ENCODE peak calls at places on chromosome 19, in seven cellular contexts. Y, O, D, V, C, N and S are unnamed samples.

GRCh38 chr19:35167251-35168119 is 12.9 kb downstream of the FXYD5 start:
- DNase-seq in Y (no peak), O (no peak), D (no peak), V (no peak), C (no peak), N (no peak), S (no peak)

GRCh38 chr19:53868091-53868891 is 608 bp downstream of the MYADM start:
- DNase-seq in Y (peak), O (peak), D (peak), V (peak), C (no peak), N (no peak), S (peak)

GRCh38 chr19:45863840-45864628 is at the start of gene FOXA3:
- DNase-seq in Y (no peak), O (peak), D (peak), V (peak), C (no peak), N (no peak), S (peak)

GRCh38 chr19:11710313-11710712 is 28.4 kb downstream of the ZNF823 start:
- DNase-seq in Y (no peak), O (no peak), D (no peak), V (no peak), C (no peak), N (no peak), S (no peak)

GRCh38 chr19:15213715-15214381 is 13.1 kb upstream of the NOTCH3 start:
- DNase-seq in Y (no peak), O (no peak), D (no peak), V (no peak), C (no peak), N (no peak), S (peak)

GRCh38 chr19:34327851-34328250 is 37.1 kb upstream of the GPI start:
- DNase-seq in Y (no peak), O (no peak), D (no peak), V (no peak), C (no peak), N (no peak), S (peak)

GRCh38 chr19:46521241-46521640 is 25.6 kb upstream of the PNMA8B start:
- DNase-seq in Y (no peak), O (no peak), D (no peak), V (no peak), C (no peak), N (no peak), S (no peak)

GRCh38 chr19:13623686-13624405 is 117.6 kb upstream of the CACNA1A start:
- DNase-seq in Y (no peak), O (no peak), D (no peak), V (no peak), C (no peak), N (no peak), S (no peak)

GRCh38 chr19:46821512-46822359 is 28.9 kb downstream of the AP2S1 start:
- DNase-seq in Y (no peak), O (no peak), D (peak), V (no peak), C (no peak), N (peak), S (no peak)

GRCh38 chr19:21568816-21569496 is 63.6 kb downstream of the ZNF429 start:
- DNase-seq in Y (no peak), O (no peak), D (peak), V (no peak), C (no peak), N (peak), S (peak)

GRCh38 chr19:51546107-51546649 is 14.7 kb upstream of the SIGLEC6 start:
- DNase-seq in Y (no peak), O (no peak), D (no peak), V (no peak), C (no peak), N (no peak), S (no peak)

GRCh38 chr19:13884726-13885591 is 8.0 kb downstream of the NANOS3 start:
- DNase-seq in Y (no peak), O (no peak), D (peak), V (peak), C (no peak), N (no peak), S (no peak)

GRCh38 chr19:13935765-13936486 is 2.3 kb downstream of the PODNL1 start:
- DNase-seq in Y (no peak), O (no peak), D (no peak), V (peak), C (no peak), N (no peak), S (no peak)

GRCh38 chr19:45498411-45499195 is at the start of gene PPM1N:
- DNase-seq in Y (no peak), O (peak), D (peak), V (no peak), C (no peak), N (peak), S (no peak)

GRCh38 chr19:14575428-14575980 is 3.6 kb upstream of the NDUFB7 start:
- DNase-seq in Y (no peak), O (no peak), D (no peak), V (no peak), C (no peak), N (no peak), S (no peak)

GRCh38 chr19:58003153-58003828 is 671 bp upstream of the ZNF606 start:
- DNase-seq in Y (no peak), O (no peak), D (no peak), V (no peak), C (no peak), N (no peak), S (peak)

GRCh38 chr19:38032151-38032550 is 125.1 kb downstream of the SIPA1L3 start:
- DNase-seq in Y (no peak), O (no peak), D (no peak), V (no peak), C (no peak), N (no peak), S (no peak)

GRCh38 chr19:11377237-11377636 is 2.8 kb downstream of the SWSAP1 start:
- DNase-seq in Y (peak), O (peak), D (no peak), V (no peak), C (no peak), N (peak), S (peak)

GRCh38 chr19:7783991-7784421 is 21.0 kb downstream of the CLEC4M start:
- DNase-seq in Y (peak), O (peak), D (no peak), V (no peak), C (no peak), N (no peak), S (peak)

GRCh38 chr19:55112781-55113569 is 4.5 kb downstream of the PPP1R12C start:
- DNase-seq in Y (no peak), O (no peak), D (no peak), V (peak), C (no peak), N (no peak), S (no peak)

GRCh38 chr19:55809381-55810058 is 22.3 kb downstream of the NLRP11 start:
- DNase-seq in Y (peak), O (peak), D (peak), V (peak), C (peak), N (peak), S (peak)

GRCh38 chr19:17365361-17365760 is 11.8 kb downstream of the PLVAP start:
- DNase-seq in Y (no peak), O (no peak), D (no peak), V (no peak), C (no peak), N (no peak), S (no peak)
- H3K9ac ChIP-seq in Y (no peak), O (no peak), D (no peak), V (no peak), C (no peak), N (no peak), S (no peak)

GRCh38 chr19:48810151-48810550 is 678 bp downstream of the BCAT2 start:
- DNase-seq in Y (no peak), O (no peak), D (no peak), V (no peak), C (no peak), N (peak), S (no peak)
- H3K9ac ChIP-seq in Y (peak), O (peak), D (peak), V (peak), C (peak), N (peak), S (no peak)

GRCh38 chr19:711224-711623 is 2.5 kb downstream of the PALM start:
- DNase-seq in Y (no peak), O (no peak), D (no peak), V (no peak), C (no peak), N (no peak), S (no peak)
- H3K9ac ChIP-seq in Y (no peak), O (no peak), D (no peak), V (no peak), C (no peak), N (no peak), S (no peak)

GRCh38 chr19:29943615-29944014 is 1.6 kb downstream of the URI1 start:
- DNase-seq in Y (no peak), O (no peak), D (no peak), V (no peak), C (no peak), N (no peak), S (no peak)
- H3K9ac ChIP-seq in Y (peak), O (peak), D (no peak), V (peak), C (peak), N (peak), S (no peak)

GRCh38 chr19:28436320-28436719 is 776.6 kb downstream of the UQCRFS1 start:
- DNase-seq in Y (no peak), O (no peak), D (peak), V (no peak), C (no peak), N (no peak), S (no peak)
- H3K9ac ChIP-seq in Y (no peak), O (no peak), D (no peak), V (no peak), C (no peak), N (peak), S (no peak)

GRCh38 chr19:5695649-5696195 is 5.6 kb downstream of the RPL36 start:
- DNase-seq in Y (no peak), O (no peak), D (no peak), V (no peak), C (no peak), N (no peak), S (no peak)

GRCh38 chr19:5697890-5698634 is 8.0 kb downstream of the RPL36 start:
- DNase-seq in Y (no peak), O (no peak), D (no peak), V (peak), C (no peak), N (no peak), S (no peak)

GRCh38 chr19:5696196-5697021 is 6.3 kb downstream of the RPL36 start:
- DNase-seq in Y (no peak), O (no peak), D (no peak), V (peak), C (no peak), N (no peak), S (no peak)

GRCh38 chr19:5698635-5699422 is 8.7 kb downstream of the RPL36 start:
- DNase-seq in Y (no peak), O (no peak), D (no peak), V (peak), C (no peak), N (no peak), S (no peak)

GRCh38 chr19:5697022-5697889 is 7.2 kb downstream of the RPL36 start:
- DNase-seq in Y (no peak), O (no peak), D (no peak), V (peak), C (no peak), N (no peak), S (no peak)
- H3K9ac ChIP-seq in Y (no peak), O (no peak), D (no peak), V (no peak), C (no peak), N (no peak), S (no peak)

GRCh38 chr19:2543463-2544442 is 67.8 kb downstream of the GADD45B start:
- DNase-seq in Y (peak), O (peak), D (peak), V (peak), C (peak), N (peak), S (peak)

GRCh38 chr19:2540646-2541454 is 64.9 kb downstream of the GADD45B start:
- DNase-seq in Y (peak), O (peak), D (peak), V (no peak), C (peak), N (no peak), S (peak)

GRCh38 chr19:2540251-2540645 is 64.3 kb downstream of the GADD45B start:
- DNase-seq in Y (no peak), O (no peak), D (no peak), V (no peak), C (no peak), N (no peak), S (no peak)

GRCh38 chr19:2544576-2545415 is 68.9 kb downstream of the GADD45B start:
- DNase-seq in Y (no peak), O (no peak), D (no peak), V (no peak), C (no peak), N (no peak), S (peak)

DNA sequence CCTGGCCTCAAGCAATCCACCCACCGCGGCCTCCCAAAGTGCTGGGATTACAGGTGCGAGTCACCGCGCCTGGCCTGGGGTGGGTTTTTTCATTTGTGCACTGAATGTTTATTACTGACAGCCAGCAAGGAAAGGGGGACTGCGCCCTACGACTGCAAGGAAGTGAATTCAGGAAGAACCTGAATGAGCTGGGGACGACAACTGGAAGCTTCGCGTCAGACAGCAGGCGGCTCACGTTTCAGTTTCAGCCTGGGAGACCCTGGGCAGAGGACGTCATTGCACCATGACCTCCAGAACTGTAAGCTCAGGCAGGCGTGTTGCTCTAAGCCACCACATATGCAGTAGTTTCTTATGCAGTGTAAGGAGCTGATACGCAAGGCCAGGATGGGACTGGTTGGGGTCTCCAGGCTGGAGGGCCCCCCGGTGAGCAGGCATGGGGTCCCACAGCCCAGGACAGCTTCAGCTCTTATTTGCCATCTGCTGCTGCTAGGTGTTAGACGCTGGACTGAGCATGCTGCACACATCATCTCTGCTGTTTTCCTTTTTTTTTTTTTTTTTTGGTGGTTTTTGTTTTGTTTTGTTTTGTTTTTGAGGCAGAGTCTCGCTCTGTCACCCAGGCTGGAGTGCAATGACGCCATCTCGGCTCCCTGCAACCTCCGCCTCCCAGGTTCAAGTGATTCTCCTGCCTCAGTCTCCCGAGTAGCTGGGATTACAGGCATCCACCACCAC is 66.6 kb downstream of the GADD45B start:
- DNase-seq in Y (no peak), O (no peak), D (no peak), V (no peak), C (no peak), N (no peak), S (peak)
- H3K9ac ChIP-seq in Y (no peak), O (no peak), D (no peak), V (peak), C (peak), N (no peak), S (peak)

GRCh38 chr19:41352609-41353465 is 885 bp downstream of the TGFB1 start:
- DNase-seq in Y (peak), O (peak), D (peak), V (peak), C (no peak), N (peak), S (peak)

GRCh38 chr19:41355035-41355434 is 1.3 kb upstream of the TGFB1 start:
- DNase-seq in Y (no peak), O (no peak), D (no peak), V (no peak), C (no peak), N (no peak), S (no peak)

GRCh38 chr19:41352279-41352608 is 1.5 kb downstream of the TGFB1 start:
- DNase-seq in Y (no peak), O (no peak), D (no peak), V (no peak), C (no peak), N (no peak), S (no peak)

GRCh38 chr19:41354343-41354974 is 737 bp upstream of the TGFB1 start:
- DNase-seq in Y (no peak), O (no peak), D (peak), V (no peak), C (no peak), N (no peak), S (no peak)

DNA sequence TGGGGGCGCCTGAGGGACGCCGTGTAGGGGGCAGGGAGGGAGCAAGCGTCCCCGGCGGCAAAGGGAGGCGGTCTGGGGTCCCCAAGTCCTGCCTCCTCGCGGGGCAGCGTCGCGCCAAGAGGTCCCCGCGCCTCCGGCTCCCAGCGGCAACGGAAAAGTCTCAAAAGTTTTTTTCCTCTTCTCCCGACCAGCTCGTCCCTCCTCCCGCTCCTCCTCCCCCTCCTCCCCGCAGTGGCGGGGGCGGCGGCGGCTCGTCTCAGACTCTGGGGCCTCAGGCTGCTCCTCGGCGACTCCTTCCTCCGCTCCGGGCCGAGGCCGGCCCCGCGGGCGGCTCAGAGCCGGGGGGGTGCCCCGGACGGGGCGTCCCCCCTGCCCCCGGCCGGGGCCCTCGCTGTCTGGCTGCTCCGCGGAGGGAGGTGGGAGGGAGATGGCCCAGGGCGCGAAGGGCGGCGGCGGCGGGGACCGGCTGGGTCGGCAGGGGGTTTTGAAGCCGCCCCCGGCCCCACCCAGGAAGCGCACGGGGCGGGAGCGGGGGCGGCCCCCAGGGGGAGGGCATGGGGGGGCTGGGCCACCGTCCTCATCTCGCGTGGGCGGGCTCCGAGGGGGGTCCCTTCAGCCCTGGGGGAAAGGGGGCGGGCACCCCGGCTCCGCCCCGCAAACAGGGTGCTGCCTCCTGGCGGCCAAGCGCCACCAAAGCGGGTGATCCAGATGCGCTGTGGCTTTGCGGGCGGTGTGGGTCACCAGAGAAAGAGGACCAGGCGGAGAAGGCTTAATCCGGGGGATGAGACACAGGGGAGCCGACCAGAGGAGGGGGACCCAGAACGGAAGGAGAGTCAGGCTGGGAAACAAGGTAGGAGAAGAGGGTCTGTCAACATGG is at the start of gene TGFB1:
- DNase-seq in Y (peak), O (peak), D (peak), V (peak), C (peak), N (peak), S (peak)
- H3K9ac ChIP-seq in Y (peak), O (peak), D (peak), V (peak), C (peak), N (peak), S (peak)

DNA sequence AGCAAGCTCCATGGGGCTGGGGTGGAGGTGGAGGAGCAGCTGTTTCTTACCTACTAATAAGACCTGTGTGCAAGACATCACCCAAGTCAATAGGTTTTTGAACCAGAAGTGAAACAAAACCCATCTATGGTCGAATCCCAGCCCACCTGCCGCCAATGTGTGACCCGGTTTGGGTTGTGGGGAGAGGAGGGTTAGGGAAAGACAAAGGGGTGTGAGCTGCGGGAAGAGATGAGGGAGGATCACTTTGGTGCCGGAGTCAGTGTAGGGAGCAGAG is 641 bp downstream of the LPAR2 start:
- DNase-seq in Y (no peak), O (no peak), D (no peak), V (no peak), C (no peak), N (no peak), S (no peak)
- H3K9ac ChIP-seq in Y (peak), O (peak), D (peak), V (no peak), C (peak), N (no peak), S (no peak)

GRCh38 chr19:44142014-44142523 is 715 bp downstream of the ZNF234 start:
- DNase-seq in Y (peak), O (peak), D (peak), V (no peak), C (no peak), N (no peak), S (peak)
- H3K9ac ChIP-seq in Y (peak), O (peak), D (peak), V (peak), C (peak), N (peak), S (peak)